ENCODE peak calls at places on chromosomes 1 and 21, in five cellular contexts. C is pulmonary artery endothelial cell, E is activated gamma-delta T cell treated with Interleukin-2 at 50 U/mL for 16 hours, Q is NCI-H460, J is nucleus accumbens. N is an unnamed sample.

GRCh38 chr1:64514197-64514765 is 44.4 kb downstream of the CACHD1 start:
- DNase-seq in C (no peak), E (no peak), Q (no peak), J (no peak), N (no peak)

GRCh38 chr1:32754282-32755097 is 51.9 kb upstream of the SYNC start:
- DNase-seq in C (no peak), E (peak; percentile 29), Q (no peak), J (peak; percentile 45), N (no peak)

GRCh38 chr1:119372493-119373086 is 4.0 kb downstream of the HAO2 start:
- DNase-seq in C (no peak), E (no peak), Q (no peak), J (no peak), N (no peak)

GRCh38 chr1:51792864-51793263 is 85.7 kb downstream of the NRDC start:
- DNase-seq in C (no peak), E (no peak), Q (no peak), J (no peak), N (no peak)

GRCh38 chr1:11940260-11940921 is 5.9 kb downstream of the PLOD1 start:
- DNase-seq in C (no peak), E (no peak), Q (no peak), J (peak; percentile 51), N (no peak)

GRCh38 chr1:16716691-16717173 is 23.6 kb upstream of the RNU1-4 start:
- DNase-seq in C (no peak), E (no peak), Q (no peak), J (no peak), N (no peak)

GRCh38 chr21:34128124-34128523 is 54.7 kb downstream of the MRPS6 start:
- DNase-seq in C (no peak), E (no peak), Q (no peak), J (no peak), N (no peak)

GRCh38 chr1:147473735-147474049 is 67.6 kb upstream of the BCL9 start:
- DNase-seq in C (no peak), E (no peak), Q (no peak), J (no peak), N (no peak)

GRCh38 chr1:183159960-183160359 is 26.1 kb upstream of the LAMC2 start:
- DNase-seq in C (no peak), E (no peak), Q (peak; percentile 56), J (no peak), N (no peak)

GRCh38 chr1:205569411-205570172 is 62.2 kb downstream of the ELK4 start:
- DNase-seq in C (no peak), E (no peak), Q (no peak), J (no peak), N (no peak)

GRCh38 chr1:76068542-76068941 is 6.0 kb upstream of the ST6GALNAC3 start:
- DNase-seq in C (peak; percentile 63), E (no peak), Q (no peak), J (no peak), N (no peak)

GRCh38 chr1:219505886-219506285 is 107.0 kb downstream of the ZC3H11B start:
- DNase-seq in C (no peak), E (no peak), Q (no peak), J (no peak), N (no peak)

GRCh38 chr21:18244721-18245486 is at the start of gene CHODL:
- DNase-seq in C (no peak), E (no peak), Q (no peak), J (no peak), N (no peak)

GRCh38 chr1:31652891-31653489 is 8.3 kb upstream of the PEF1 start:
- DNase-seq in C (no peak), E (no peak), Q (no peak), J (no peak), N (no peak)

GRCh38 chr1:3491291-3492246 is 37.1 kb downstream of the ARHGEF16 start:
- DNase-seq in C (no peak), E (peak; percentile 86), Q (peak; percentile 41), J (peak; percentile 48), N (peak; percentile 82)

GRCh38 chr1:185015598-185015997 is 29.8 kb upstream of the RNF2 start:
- DNase-seq in C (no peak), E (no peak), Q (no peak), J (no peak), N (no peak)

GRCh38 chr21:31999810-32000468 is 127.1 kb downstream of the HUNK start:
- DNase-seq in C (no peak), E (no peak), Q (no peak), J (no peak), N (no peak)

GRCh38 chr21:42644223-42645208 is 8.9 kb upstream of the PDE9A start:
- DNase-seq in C (no peak), E (no peak), Q (peak; percentile 2), J (no peak), N (no peak)

GRCh38 chr1:46380004-46380403 is 14.1 kb upstream of the FAAH start:
- DNase-seq in C (no peak), E (no peak), Q (no peak), J (no peak), N (no peak)

GRCh38 chr1:30324251-30325084 is 398.9 kb downstream of the MATN1 start:
- DNase-seq in C (no peak), E (no peak), Q (no peak), J (no peak), N (no peak)

GRCh38 chr1:51855624-51856023 is 22.9 kb downstream of the NRDC start:
- DNase-seq in C (no peak), E (no peak), Q (no peak), J (no peak), N (no peak)

GRCh38 chr1:72037745-72038343 is 244.5 kb downstream of the NEGR1 start:
- DNase-seq in C (peak; percentile 2), E (no peak), Q (peak; percentile 12), J (no peak), N (no peak)

GRCh38 chr1:87795615-87796337 is 467.1 kb downstream of the LMO4 start:
- DNase-seq in C (no peak), E (no peak), Q (no peak), J (no peak), N (no peak)

N was measured in natural killer cell treated with Interleukin-12 subunit alpha and Interleukin-12 subunit beta and Interleukin-15 and Interleukin-18, amount 100 ng/mL, for 72 hours.